ENCODE peak calls at places on chromosome 17, in nine cellular contexts. T is mucosa of descending colon, H is astrocyte of the spinal cord, X is cardiac muscle cell, Q is BE2C, Y is uterus, S is astrocyte of the cerebellum, U is H1, I is adrenal gland. R is an unnamed sample.
A peak's percentile ranks its signal among the peaks of the same experiment; 100 is the strongest.

GRCh38 chr17:55433629-55434422 is 12.2 kb upstream of the MMD start:
- DNase-seq in T (peak; percentile 73), I (peak; percentile 25), Q (no peak), U (no peak), Y (no peak), S (peak; percentile 62), X (no peak), H (peak; percentile 80), R (no peak)

GRCh38 chr17:73099504-73099903 is 7.0 kb upstream of the SLC39A11 start:
- DNase-seq in H (no peak), Y (no peak), X (no peak), S (no peak), U (no peak), Q (no peak), T (no peak), I (no peak), R (no peak)

GRCh38 chr17:14745541-14745940 is 444.7 kb downstream of the HS3ST3B1 start:
- DNase-seq in X (no peak), T (no peak), S (no peak), H (no peak), Q (no peak), I (no peak), Y (no peak), U (no peak), R (no peak)

GRCh38 chr17:5200360-5200759 is 8.7 kb upstream of the ZNF594 start:
- DNase-seq in Q (no peak), X (no peak), T (no peak), Y (no peak), S (no peak), U (no peak), H (no peak), I (no peak), R (no peak)

GRCh38 chr17:57109393-57110151 is 24.5 kb downstream of the AKAP1 start:
- DNase-seq in U (no peak), T (peak; percentile 65), X (peak; percentile 40), S (no peak), H (no peak), Y (no peak), Q (peak; percentile 38), I (no peak), R (no peak)

GRCh38 chr17:44044092-44044491 is 22.4 kb downstream of the LSM12 start:
- DNase-seq in S (no peak), X (no peak), U (no peak), Q (no peak), I (peak; percentile 39), H (no peak), Y (peak; percentile 43), T (no peak), R (no peak)

GRCh38 chr17:55330344-55330933 is 65.7 kb downstream of the HLF start:
- DNase-seq in S (no peak), X (no peak), I (no peak), T (no peak), H (no peak), Q (no peak), Y (no peak), U (no peak), R (no peak)

GRCh38 chr17:17229416-17230098 is 7.4 kb downstream of the FLCN start:
- DNase-seq in Y (no peak), I (no peak), X (no peak), H (no peak), U (no peak), Q (no peak), T (no peak), S (no peak), R (no peak)

GRCh38 chr17:7703584-7704574 is 1.1 kb upstream of the EFNB3 start:
- DNase-seq in Q (peak; percentile 51), H (peak; percentile 56), S (no peak), I (peak; percentile 3), Y (no peak), U (peak; percentile 77), T (no peak), X (peak; percentile 94), R (no peak)

GRCh38 chr17:2712300-2713043 is 908 bp upstream of the CLUH start:
- DNase-seq in U (no peak), Y (no peak), S (no peak), H (no peak), X (no peak), T (no peak), Q (no peak), I (no peak), R (no peak)

GRCh38 chr17:41009301-41009760 is 403 bp upstream of the KRTAP3-1 start:
- DNase-seq in Q (no peak), X (no peak), T (no peak), I (no peak), H (no peak), U (no peak), S (no peak), Y (no peak), R (no peak)

GRCh38 chr17:55710410-55710809 is 12.3 kb downstream of the TMEM100 start:
- DNase-seq in Y (no peak), T (no peak), U (no peak), X (no peak), I (no peak), S (no peak), Q (no peak), H (no peak), R (no peak)

GRCh38 chr17:146983-147761 is 9.8 kb downstream of the SCGB1C2 start:
- DNase-seq in H (no peak), U (peak; percentile 34), T (no peak), Y (peak; percentile 7), S (no peak), X (no peak), I (no peak), Q (no peak), R (no peak)

DNA sequence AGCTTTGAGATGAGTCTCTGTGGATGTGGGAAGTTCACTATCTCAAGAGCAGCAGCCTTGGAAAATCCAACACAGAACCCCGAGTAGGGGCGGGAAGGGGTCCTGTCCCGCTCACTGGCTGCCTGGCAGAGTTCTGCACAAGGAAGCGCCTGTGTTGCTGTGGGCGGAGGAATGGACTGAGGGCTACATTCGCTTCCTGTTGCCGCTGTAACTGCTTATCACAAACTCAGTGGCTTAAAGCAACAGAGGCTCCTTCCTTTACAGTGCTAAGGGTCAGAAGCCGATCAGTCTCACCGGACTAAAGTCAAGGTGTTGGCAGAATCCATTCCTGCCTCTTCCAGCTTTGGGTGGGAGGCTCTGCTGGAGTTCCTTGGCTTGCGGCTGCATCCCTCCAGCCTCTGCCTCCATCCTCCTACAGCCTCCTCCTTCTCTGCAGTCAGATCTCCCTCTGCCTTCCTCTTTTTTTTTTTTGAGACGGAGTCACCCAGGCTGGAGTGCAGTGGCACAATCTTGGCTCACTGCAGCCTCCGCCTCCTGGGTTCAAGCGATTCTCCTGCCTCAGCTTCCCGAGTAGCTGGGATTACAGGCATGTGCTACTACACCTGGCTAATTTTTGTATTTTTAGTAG is 305.3 kb downstream of the SEC14L1 start:
- DNase-seq in I (peak; percentile 47), T (peak; percentile 78), Y (no peak), Q (no peak), S (no peak), X (no peak), H (no peak), U (no peak), R (no peak)
- H3K4me3 ChIP-seq in I (no peak overlapping the region), T (no peak overlapping the region), Y (no peak overlapping the region), Q (no peak overlapping the region), S (no peak overlapping the region), X (no peak overlapping the region), H (no peak overlapping the region), U (no peak overlapping the region), R (peak overlapping the region; percentile 29)

GRCh38 chr17:48066656-48067055 is 18.5 kb downstream of the NFE2L1 start:
- DNase-seq in X (no peak), S (no peak), Q (no peak), H (no peak), T (no peak), Y (no peak), I (no peak), U (no peak), R (no peak)

GRCh38 chr17:48066192-48066591 is 18.0 kb downstream of the NFE2L1 start:
- DNase-seq in X (no peak), I (no peak), H (no peak), Q (no peak), T (no peak), Y (no peak), S (no peak), U (no peak), R (no peak)

GRCh38 chr17:48067245-48067644 is 19.1 kb downstream of the NFE2L1 start:
- DNase-seq in I (no peak), S (no peak), Q (no peak), T (no peak), Y (no peak), H (no peak), X (no peak), U (no peak), R (no peak)

GRCh38 chr17:48070195-48070594 is 22.0 kb downstream of the NFE2L1 start:
- DNase-seq in H (no peak), Q (no peak), X (no peak), U (no peak), T (no peak), Y (no peak), I (no peak), S (no peak), R (no peak)

GRCh38 chr17:48068491-48068961 is 20.4 kb downstream of the NFE2L1 start:
- DNase-seq in U (peak; percentile 62), Y (no peak), S (no peak), Q (peak; percentile 41), T (no peak), X (no peak), H (peak; percentile 26), I (no peak), R (no peak)
- TF ChIP-seq CTCF in U (peak; percentile 60), Y (no peak), S (peak; percentile 58), Q (peak; percentile 65), T (no peak), X (peak; percentile 49), H (peak; percentile 57), I (peak; percentile 17), R (peak; percentile 24)

DNA sequence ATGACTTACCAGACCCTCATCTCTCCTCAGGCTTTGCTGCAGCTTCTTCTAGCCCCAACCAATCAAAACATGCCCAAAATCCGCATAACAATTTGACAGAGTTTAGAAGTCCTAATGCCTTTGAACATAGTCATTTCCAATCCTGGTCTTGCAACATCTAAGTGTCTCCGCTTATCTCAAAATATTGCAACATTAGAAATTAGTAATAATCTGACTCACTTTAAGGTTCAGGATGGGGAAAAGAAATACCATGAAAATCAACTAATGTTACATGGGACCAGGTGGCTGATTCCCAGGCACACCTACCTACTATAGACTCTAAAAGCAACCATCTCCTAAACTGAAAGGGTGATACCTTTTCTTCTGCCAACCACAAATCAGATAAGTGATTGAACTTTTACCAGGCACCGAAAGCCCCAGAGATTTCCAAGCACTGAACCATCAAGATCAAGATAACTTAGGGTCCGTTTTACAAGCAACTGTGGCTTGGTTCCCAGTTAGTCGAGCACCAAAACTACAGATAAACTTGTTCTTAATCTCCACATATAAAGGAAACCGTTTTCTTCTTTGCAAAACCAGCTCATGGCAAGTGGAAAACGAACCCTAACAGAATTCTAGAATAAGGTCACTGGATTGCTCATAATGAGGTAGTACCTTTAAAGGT is 13.9 kb downstream of the ERN1 start:
- DNase-seq in U (no peak), Q (no peak), X (no peak), S (no peak), T (no peak), Y (no peak), I (peak; percentile 43), H (no peak), R (no peak)
- H3K4me3 ChIP-seq in U (no peak overlapping the region), Q (no peak overlapping the region), X (no peak overlapping the region), S (no peak overlapping the region), T (no peak overlapping the region), Y (no peak overlapping the region), I (peak overlapping the region; percentile 20), H (no peak overlapping the region), R (no peak overlapping the region)

GRCh38 chr17:50681260-50682200 is 26.2 kb downstream of the ANKRD40 start:
- DNase-seq in X (peak; percentile 52), I (peak; percentile 80), U (no peak), Q (peak; percentile 77), H (peak; percentile 75), T (peak; percentile 71), Y (peak; percentile 70), S (peak; percentile 59), R (no peak)
- TF ChIP-seq CTCF in X (peak; percentile 75), I (peak; percentile 77), U (peak; percentile 51), Q (peak; percentile 90), H (peak; percentile 69), T (no peak), Y (peak; percentile 76), S (peak; percentile 70), R (no peak)

R was measured in esophagus squamous epithelium.